ENCODE peak calls at places on chromosomes 13 and 19, in six cellular contexts. W, E, M, A, H and Y are unnamed samples.

GRCh38 chr13:44404261-44405139 is 30.9 kb downstream of the SERP2 start:
- DNase-seq in W (no peak), E (no peak), M (peak; percentile 33), A (no peak), H (no peak), Y (no peak)

GRCh38 chr19:38478273-38478971 is 44.9 kb downstream of the RYR1 start:
- DNase-seq in W (no peak), E (peak; percentile 1), M (no peak), A (no peak), H (peak; percentile 8), Y (no peak)

GRCh38 chr19:7862413-7862951 is 11.7 kb downstream of the PRR36 start:
- DNase-seq in W (peak; percentile 90), E (peak; percentile 29), M (no peak), A (peak; percentile 75), H (peak; percentile 70), Y (peak; percentile 88)

GRCh38 chr19:7622933-7623685 is 6.2 kb downstream of the XAB2 start:
- DNase-seq in W (no peak), E (no peak), M (no peak), A (no peak), H (no peak), Y (no peak)

GRCh38 chr13:41145136-41145908 is 12.7 kb upstream of the KBTBD6 start:
- DNase-seq in W (no peak), E (peak; percentile 78), M (no peak), A (peak; percentile 26), H (peak; percentile 27), Y (peak; percentile 87)

GRCh38 chr13:106262886-106263285 is 272.6 kb downstream of the EFNB2 start:
- DNase-seq in W (no peak), E (no peak), M (no peak), A (no peak), H (no peak), Y (no peak)

GRCh38 chr19:39677931-39678889 is 22.5 kb downstream of the LGALS16 start:
- DNase-seq in W (no peak), E (peak; percentile 13), M (peak; percentile 24), A (no peak), H (no peak), Y (no peak)

GRCh38 chr13:114112826-114113322 is 19.5 kb downstream of the RASA3 start:
- DNase-seq in W (no peak), E (no peak), M (no peak), A (no peak), H (no peak), Y (no peak)

GRCh38 chr19:57263244-57263643 is 17.0 kb upstream of the ZNF460 start:
- DNase-seq in W (no peak), E (no peak), M (no peak), A (no peak), H (no peak), Y (no peak)

GRCh38 chr13:51619614-51620013 is 35.4 kb downstream of the WDFY2 start:
- DNase-seq in W (no peak), E (peak; percentile 64), M (no peak), A (peak; percentile 42), H (peak; percentile 39), Y (peak; percentile 56)

GRCh38 chr19:44530777-44531176 is 1.3 kb upstream of the CEACAM20 start:
- DNase-seq in W (no peak), E (peak; percentile 27), M (no peak), A (peak; percentile 48), H (peak; percentile 41), Y (peak; percentile 21)

GRCh38 chr13:50668882-50669281 is 174.6 kb downstream of the DLEU7 start:
- DNase-seq in W (no peak), E (no peak), M (no peak), A (no peak), H (no peak), Y (no peak)

GRCh38 chr13:46572758-46573384 is 19.9 kb downstream of the LRCH1 start:
- DNase-seq in W (no peak), E (no peak), M (no peak), A (no peak), H (no peak), Y (no peak)

GRCh38 chr13:98839826-98840769 is 87.6 kb upstream of the SLC15A1 start:
- DNase-seq in W (peak; percentile 44), E (peak; percentile 63), M (no peak), A (peak; percentile 68), H (peak; percentile 70), Y (peak; percentile 70)

GRCh38 chr19:45497791-45498190 is 452 bp upstream of the PPM1N start:
- DNase-seq in W (no peak), E (no peak), M (no peak), A (no peak), H (no peak), Y (no peak)

GRCh38 chr19:10662384-10663251 is 8.5 kb downstream of the ILF3 start:
- DNase-seq in W (no peak), E (no peak), M (no peak), A (peak; percentile 60), H (peak; percentile 59), Y (no peak)

GRCh38 chr13:30647824-30648521 is 30.3 kb downstream of the USPL1 start:
- DNase-seq in W (no peak), E (no peak), M (no peak), A (no peak), H (no peak), Y (no peak)

GRCh38 chr19:50780753-50781480 is 9.3 kb upstream of the ACP4 start:
- DNase-seq in W (no peak), E (no peak), M (no peak), A (no peak), H (no peak), Y (no peak)

GRCh38 chr19:4086336-4086953 is 19.7 kb upstream of the ZBTB7A start:
- DNase-seq in W (no peak), E (no peak), M (no peak), A (no peak), H (no peak), Y (no peak)

DNA sequence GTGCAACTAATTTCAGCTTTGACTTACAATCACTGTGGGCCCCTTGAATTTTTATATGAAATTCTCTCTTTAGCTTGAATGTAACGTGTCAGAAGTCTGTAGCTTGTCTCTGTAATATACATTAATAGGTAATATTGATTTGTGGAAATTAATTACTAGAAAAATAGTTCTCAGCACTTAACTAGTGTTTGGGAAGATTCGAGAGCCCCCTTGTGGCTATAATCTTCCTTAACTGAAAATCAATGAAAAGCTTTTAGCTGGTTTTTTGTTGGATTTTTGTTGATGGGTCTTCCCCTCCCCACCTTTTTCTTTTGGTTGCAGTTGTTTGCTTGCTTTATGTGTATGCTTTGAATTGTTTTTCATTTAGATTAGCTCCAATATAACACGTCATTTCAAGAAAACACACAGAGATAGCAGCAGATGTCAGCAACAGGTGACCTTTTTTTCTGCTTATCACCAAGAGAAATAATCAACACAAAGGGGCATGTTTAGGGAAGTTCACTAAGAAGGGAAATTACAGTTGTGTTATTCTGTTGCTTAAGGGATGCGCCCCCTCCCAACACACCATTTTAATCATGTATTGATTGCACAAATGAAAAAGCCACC is 176.8 kb downstream of the OXGR1 start:
- DNase-seq in W (no peak), E (peak; percentile 25), M (no peak), A (peak; percentile 21), H (peak; percentile 31), Y (peak; percentile 34)
- TF ChIP-seq CTCF in W (peak; percentile 85), E (peak; percentile 36), M (no peak), A (peak; percentile 42), H (peak; percentile 44), Y (peak; percentile 55)

DNA sequence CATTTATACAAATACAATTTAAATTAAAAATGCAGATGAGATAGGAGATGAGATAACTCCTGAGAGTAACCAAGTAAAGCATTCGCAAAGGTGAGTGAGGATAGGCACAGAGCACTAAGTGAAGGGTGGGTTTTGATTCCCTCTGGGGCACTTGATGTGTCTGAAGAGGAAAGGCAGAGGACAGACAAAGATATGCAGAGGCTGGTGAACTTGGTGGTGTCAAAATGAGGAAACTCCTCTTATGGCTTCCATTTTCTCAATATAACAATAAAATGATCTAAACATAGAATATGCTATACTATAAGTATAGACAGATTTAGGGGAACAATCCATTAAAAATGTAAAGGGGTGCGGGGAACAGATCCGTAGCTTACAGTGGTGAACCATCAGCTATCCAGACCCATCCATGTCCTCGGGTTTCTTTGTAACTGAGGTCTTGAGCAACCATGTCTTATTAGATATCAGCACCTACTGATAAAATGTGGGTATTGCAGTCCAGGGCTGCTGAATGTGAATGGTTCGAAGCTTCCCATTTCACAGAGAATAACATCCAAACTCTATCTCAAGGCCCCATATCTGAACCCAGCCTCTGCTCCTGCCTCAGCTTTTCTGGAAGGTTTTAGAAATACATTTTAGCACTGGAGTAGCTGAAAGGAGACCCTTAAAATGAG is 73.9 kb upstream of the SLC10A2 start:
- DNase-seq in W (no peak), E (peak; percentile 43), M (no peak), A (no peak), H (peak; percentile 8), Y (peak; percentile 64)
- TF ChIP-seq CTCF in W (peak; percentile 36), E (peak; percentile 61), M (no peak), A (peak; percentile 14), H (peak; percentile 20), Y (peak; percentile 86)

GRCh38 chr13:24610956-24611355 is 69.3 kb upstream of the ATP12A start:
- DNase-seq in W (no peak), E (no peak), M (no peak), A (no peak), H (no peak), Y (no peak)

GRCh38 chr13:24606486-24607170 is 73.6 kb upstream of the ATP12A start:
- DNase-seq in W (no peak), E (no peak), M (no peak), A (no peak), H (no peak), Y (no peak)

DNA sequence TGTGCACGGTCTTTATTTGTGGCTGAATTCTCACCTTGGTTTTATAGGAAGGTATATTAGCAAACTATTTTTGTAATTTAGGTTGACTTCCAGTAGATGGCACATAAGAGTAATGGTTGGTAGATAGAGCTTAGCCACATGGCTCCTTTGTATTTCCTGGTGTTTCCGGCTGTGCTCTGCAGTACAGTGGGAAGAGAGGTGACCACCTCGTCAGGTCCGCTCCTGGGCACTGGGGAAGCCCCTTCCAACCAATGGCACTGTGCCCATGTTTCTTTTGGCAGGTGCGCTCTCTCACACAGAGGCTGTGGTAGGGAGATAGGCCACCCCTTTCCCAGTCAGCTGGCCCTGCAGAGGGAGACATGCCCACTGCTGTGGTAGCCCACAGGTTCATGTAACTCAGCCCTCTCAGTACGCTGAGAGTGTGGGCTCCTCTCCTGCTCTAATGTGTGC is 74.3 kb upstream of the ATP12A start:
- DNase-seq in W (no peak), E (peak; percentile 50), M (no peak), A (peak; percentile 45), H (peak; percentile 74), Y (peak; percentile 71)
- TF ChIP-seq CTCF in W (peak; percentile 36), E (peak; percentile 40), M (no peak), A (peak; percentile 48), H (peak; percentile 53), Y (peak; percentile 56)

GRCh38 chr19:19111967-19112580 is 26.2 kb downstream of the TMEM161A start:
- DNase-seq in W (no peak), E (no peak), M (no peak), A (no peak), H (no peak), Y (no peak)

GRCh38 chr19:19111138-19111835 is 27.0 kb downstream of the TMEM161A start:
- DNase-seq in W (no peak), E (no peak), M (no peak), A (no peak), H (no peak), Y (no peak)

GRCh38 chr19:19110410-19111137 is 27.7 kb downstream of the TMEM161A start:
- DNase-seq in W (peak; percentile 39), E (no peak), M (no peak), A (peak; percentile 22), H (peak; percentile 30), Y (peak; percentile 22)

GRCh38 chr19:19107663-19108062 is 30.6 kb downstream of the TMEM161A start:
- DNase-seq in W (no peak), E (no peak), M (no peak), A (no peak), H (no peak), Y (no peak)

GRCh38 chr19:19109601-19110000 is 28.7 kb downstream of the TMEM161A start:
- DNase-seq in W (no peak), E (no peak), M (no peak), A (peak; percentile 21), H (peak; percentile 25), Y (no peak)
- TF ChIP-seq CTCF in W (no peak), E (no peak), M (no peak), A (no peak), H (no peak), Y (no peak)